ENCODE peak calls at places on chromosomes 5 and 9, in four cellular contexts. G, T, E and W are unnamed samples. For H3K36me3, the result is how much of the 10 kb centered on the place peaks cover.

GRCh38 chr5:16552666-16553343 is 64.0 kb downstream of the RETREG1 start:
- DNase-seq in T (peak), E (peak), G (peak), W (peak)

GRCh38 chr5:69416180-69416579 is 1.3 kb downstream of the MARVELD2 start:
- DNase-seq in T (no peak), G (no peak), E (no peak), W (peak)

GRCh38 chr9:98708103-98708932 is 417 bp downstream of the GABBR2 start:
- DNase-seq in G (no peak), T (no peak), E (no peak), W (no peak)

GRCh38 chr5:38724301-38725030 is 121.3 kb upstream of the OSMR start:
- DNase-seq in G (no peak), T (no peak), E (peak), W (no peak)

GRCh38 chr9:4144869-4145268 is 155.0 kb downstream of the GLIS3 start:
- DNase-seq in E (no peak), G (no peak), T (no peak), W (no peak)

GRCh38 chr9:126151671-126152050 is 175.0 kb upstream of the MVB12B start:
- DNase-seq in G (peak), T (no peak), E (peak), W (no peak)

GRCh38 chr5:171990713-171991015 is 15.8 kb downstream of the FBXW11 start:
- DNase-seq in E (peak), G (no peak), T (no peak), W (no peak)

GRCh38 chr5:53604309-53604708 is 43.9 kb downstream of the NDUFS4 start:
- DNase-seq in T (no peak), G (no peak), E (no peak), W (no peak)

GRCh38 chr9:117250610-117251215 is 164.1 kb downstream of the ASTN2 start:
- DNase-seq in G (no peak), E (no peak), T (no peak), W (no peak)

GRCh38 chr5:19987594-19988345 is at the start of gene CDH18:
- DNase-seq in T (peak), E (peak), G (no peak), W (no peak)

GRCh38 chr5:91052977-91053732 is 330.0 kb downstream of the ARRDC3 start:
- DNase-seq in E (no peak), G (no peak), T (no peak), W (no peak)

GRCh38 chr5:162911873-162912272 is 525.5 kb upstream of the CCNG1 start:
- DNase-seq in T (no peak), G (no peak), E (no peak), W (no peak)

GRCh38 chr5:82622205-82622604 is 344.1 kb upstream of the RPS23 start:
- DNase-seq in E (no peak), G (no peak), T (no peak), W (no peak)

GRCh38 chr9:26292943-26293342 is 599.7 kb downstream of the CAAP1 start:
- DNase-seq in G (no peak), E (peak), T (no peak), W (peak)

GRCh38 chr5:74055446-74056097 is 429.6 kb downstream of the ARHGEF28 start:
- DNase-seq in G (no peak), T (no peak), E (no peak), W (no peak)

GRCh38 chr5:135977375-135977928 is 22.7 kb upstream of the LECT2 start:
- DNase-seq in E (no peak), G (peak), T (peak), W (peak)

GRCh38 chr5:138230981-138231589 is 18.0 kb upstream of the CDC23 start:
- DNase-seq in T (no peak), E (peak), G (no peak), W (no peak)

GRCh38 chr5:175797521-175798038 is 73.8 kb upstream of the CPLX2 start:
- DNase-seq in G (no peak), E (peak), T (no peak), W (no peak)

GRCh38 chr9:128479262-128479661 is 23.5 kb downstream of the ODF2 start:
- DNase-seq in G (no peak), T (no peak), E (no peak), W (no peak)

GRCh38 chr5:146762830-146763229 is 115.7 kb downstream of the PPP2R2B start:
- DNase-seq in E (no peak), T (no peak), G (no peak), W (peak)

GRCh38 chr9:20226345-20226744 is 396.0 kb downstream of the MLLT3 start:
- DNase-seq in G (no peak), E (no peak), T (no peak), W (no peak)

GRCh38 chr9:4297795-4298254 is 2.0 kb downstream of the GLIS3 start:
- DNase-seq in T (peak), G (peak), E (peak), W (peak)

GRCh38 chr5:117487556-117487955 is 912.9 kb upstream of the SEMA6A start:
- DNase-seq in E (no peak), T (no peak), G (no peak), W (no peak)

GRCh38 chr5:19928556-19929421 is 59.2 kb downstream of the CDH18 start:
- DNase-seq in G (no peak), E (peak), T (peak), W (no peak)

GRCh38 chr5:116023619-116024018 is 8.7 kb upstream of the ARL14EPL start:
- DNase-seq in E (no peak), G (no peak), T (no peak), W (no peak)
- TF ChIP-seq CTCF in E (no peak), G (no peak), T (no peak), W (no peak)

GRCh38 chr9:134827993-134828392 is 52.6 kb upstream of the FCN2 start:
- DNase-seq in T (no peak), G (no peak), E (no peak), W (no peak)
- H3K36me3 ChIP-seq in T (under half), G (under half), E (under half), W (under half)

DNA sequence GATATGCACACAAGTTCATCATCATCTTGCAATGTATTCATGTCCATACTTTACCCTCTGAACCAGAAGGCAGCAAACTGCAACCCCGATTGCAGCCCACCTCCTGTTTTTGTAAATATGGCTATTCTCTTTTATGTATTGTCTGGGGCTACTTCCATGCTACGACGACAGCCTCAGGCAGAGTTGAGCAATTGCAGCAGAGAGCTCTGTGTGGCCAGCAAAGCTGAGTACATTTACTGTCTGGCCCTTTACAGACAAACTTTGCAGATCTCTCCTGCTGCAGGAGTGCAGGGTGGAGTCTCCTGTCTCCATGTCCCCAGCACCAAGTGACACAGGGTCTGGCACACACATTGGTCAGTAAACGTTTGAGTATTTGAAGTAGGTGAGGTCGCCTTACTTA is 27.0 kb downstream of the PRRC2B start:
- DNase-seq in T (peak), E (no peak), G (no peak), W (no peak)
- TF ChIP-seq CTCF in T (no peak), E (no peak), G (peak), W (no peak)

GRCh38 chr5:111131356-111131755 is 39.2 kb downstream of the WDR36 start:
- DNase-seq in G (no peak), E (no peak), T (no peak), W (no peak)

GRCh38 chr5:111126896-111127295 is 34.7 kb downstream of the WDR36 start:
- DNase-seq in G (no peak), E (no peak), T (no peak), W (no peak)

GRCh38 chr5:111124793-111125192 is 32.6 kb downstream of the WDR36 start:
- DNase-seq in G (no peak), E (no peak), T (no peak), W (no peak)

GRCh38 chr5:111129938-111130337 is 37.8 kb downstream of the WDR36 start:
- DNase-seq in T (no peak), G (no peak), E (peak), W (no peak)

GRCh38 chr5:111127453-111128195 is 35.5 kb downstream of the WDR36 start:
- DNase-seq in E (peak), G (no peak), T (no peak), W (no peak)
- H3K36me3 ChIP-seq in E (under half), G (under half), T (under half), W (under half)

DNA sequence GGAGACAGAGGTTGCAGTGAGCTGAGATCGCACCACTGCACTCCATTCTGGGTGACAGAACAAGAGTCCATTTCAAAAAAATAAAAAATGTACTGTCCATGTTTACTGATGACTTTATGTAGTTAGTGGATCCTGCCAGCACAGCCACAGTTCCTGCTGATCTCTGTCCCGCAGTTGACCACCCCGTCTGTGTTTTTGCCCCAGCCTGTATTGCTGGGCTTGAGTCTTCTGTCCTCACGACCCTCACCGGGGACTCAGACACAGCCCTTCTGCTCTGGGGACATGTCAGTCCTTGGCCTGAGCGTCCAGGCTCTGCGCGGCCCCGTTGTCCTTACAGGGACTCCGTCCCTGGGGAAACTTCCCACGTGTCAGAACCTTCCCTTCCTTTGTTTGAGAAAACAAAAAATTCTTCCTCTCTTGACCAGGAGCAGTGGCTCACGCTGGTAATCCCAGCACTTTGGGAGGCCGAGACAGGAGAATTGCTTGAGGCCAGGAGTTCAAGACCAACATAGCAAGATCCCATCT is 14.5 kb downstream of the SURF6 start:
- DNase-seq in T (no peak), E (no peak), G (no peak), W (no peak)
- TF ChIP-seq CTCF in T (no peak), E (no peak), G (no peak), W (no peak)

DNA sequence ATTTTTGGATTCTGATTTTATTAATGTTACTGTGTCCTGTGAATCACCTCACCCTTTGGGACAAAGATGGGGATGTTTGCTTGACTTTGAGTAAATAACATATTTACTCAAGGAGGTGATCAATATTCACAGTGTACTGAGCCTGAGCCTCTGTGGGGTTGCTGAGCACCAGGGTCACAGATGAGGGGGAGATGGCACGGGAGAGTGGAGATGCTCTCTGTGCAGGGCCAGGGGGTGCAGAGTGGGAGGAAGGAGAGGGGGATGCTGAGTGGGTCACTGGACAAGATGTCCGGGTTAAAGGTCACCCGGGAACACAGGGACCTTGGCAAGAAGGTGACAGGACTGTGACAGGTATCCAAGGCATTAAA is 4.0 kb downstream of the SQSTM1 start:
- DNase-seq in T (no peak), G (no peak), E (no peak), W (no peak)
- H3K36me3 ChIP-seq in T (under half), G (under half), E (half or more), W (half or more)

GRCh38 chr5:131634996-131635754 is at the start of gene RAPGEF6:
- DNase-seq in E (peak), T (peak), G (peak), W (peak)
- TF ChIP-seq CTCF in E (no peak), T (no peak), G (no peak), W (no peak)

GRCh38 chr5:150400327-150401075 is 12.2 kb downstream of the CD74 start:
- DNase-seq in E (no peak), G (no peak), T (no peak), W (no peak)

GRCh38 chr5:150401376-150402201 is 11.1 kb downstream of the CD74 start:
- DNase-seq in T (no peak), G (no peak), E (no peak), W (no peak)

GRCh38 chr5:150400020-150400326 is 12.7 kb downstream of the CD74 start:
- DNase-seq in T (no peak), E (no peak), G (no peak), W (no peak)

GRCh38 chr5:150402226-150402773 is 10.4 kb downstream of the CD74 start:
- DNase-seq in E (no peak), G (no peak), T (no peak), W (no peak)

DNA sequence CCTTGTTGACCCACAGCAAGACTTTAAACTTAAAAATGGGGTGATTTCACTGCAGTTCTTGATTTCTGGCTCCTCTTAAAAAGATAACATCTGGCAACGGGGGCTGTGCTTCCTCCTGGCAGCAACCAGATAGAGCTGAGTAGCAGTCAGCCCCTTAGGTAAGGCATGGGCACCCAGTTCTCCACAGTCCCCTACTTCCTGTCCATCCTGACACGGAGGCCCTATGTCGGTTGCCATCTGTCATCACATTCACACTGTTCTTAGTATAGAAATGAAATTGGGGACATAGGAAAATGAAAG is 11.7 kb downstream of the CD74 start:
- DNase-seq in G (no peak), E (no peak), T (no peak), W (no peak)
- H3K36me3 ChIP-seq in G (under half), E (under half), T (under half), W (under half)

DNA sequence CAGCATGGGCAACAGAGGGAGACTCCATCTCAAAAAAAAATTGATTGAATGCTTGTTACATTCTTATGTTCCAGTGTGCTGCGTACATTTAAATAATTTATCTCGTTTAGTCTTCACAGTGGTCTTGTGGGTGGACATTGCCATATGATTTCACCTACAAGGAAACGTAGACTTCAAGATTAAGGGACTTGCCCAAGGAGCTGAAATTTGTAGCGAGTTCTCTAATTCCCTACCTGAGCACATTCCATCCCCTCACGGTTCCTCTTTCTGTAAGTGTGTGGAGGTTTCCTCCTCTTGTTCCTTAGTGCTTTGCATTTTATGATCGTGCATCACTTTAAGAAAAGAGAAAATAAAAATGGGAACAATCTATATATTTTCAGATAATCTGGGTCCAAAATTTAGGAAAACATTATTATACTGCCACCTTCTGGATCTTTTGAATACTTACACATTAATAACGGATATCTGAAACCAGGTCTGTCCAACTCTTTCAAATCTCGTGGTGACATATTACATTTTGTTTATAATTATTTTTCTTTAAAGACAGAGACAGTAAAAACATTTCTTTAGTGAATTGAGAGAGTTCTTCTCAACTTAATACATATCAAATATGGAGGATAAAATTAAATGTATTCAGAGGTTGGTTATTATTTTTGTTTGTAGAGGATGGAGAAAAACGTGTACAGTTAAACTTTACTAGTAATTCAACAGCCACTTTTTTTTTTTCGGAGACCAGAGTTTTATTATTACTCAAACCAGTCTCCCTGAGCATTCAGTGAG is 29.9 kb upstream of the C7 start:
- DNase-seq in G (no peak), E (peak), T (no peak), W (no peak)
- TF ChIP-seq CTCF in G (peak), E (peak), T (peak), W (no peak)

GRCh38 chr5:177270653-177271052 is 32.9 kb downstream of the RAB24 start:
- DNase-seq in T (no peak), E (no peak), G (no peak), W (no peak)
- H3K36me3 ChIP-seq in T (under half), E (under half), G (under half), W (under half)